ENCODE peak calls at places on chromosomes 16 and 17, in eight cellular contexts. S, E, U, F, J, W, P and X are unnamed samples.

GRCh38 chr17:10119203-10120112 is 78.9 kb downstream of the GAS7 start:
- DNase-seq in S (no peak), E (no peak), U (no peak), F (no peak), J (peak; percentile 68), W (no peak), P (no peak), X (peak; percentile 56)

GRCh38 chr16:24993722-24994686 is 21.2 kb downstream of the ARHGAP17 start:
- DNase-seq in S (no peak), E (no peak), U (no peak), F (peak; percentile 85), J (no peak), W (no peak), P (no peak), X (peak; percentile 94)

GRCh38 chr17:7220593-7221280 is 999 bp downstream of the ACADVL start:
- DNase-seq in S (peak; percentile 64), E (peak; percentile 57), U (peak; percentile 65), F (no peak), J (peak; percentile 39), W (peak; percentile 56), P (peak; percentile 59), X (peak; percentile 76)

GRCh38 chr17:44363613-44364159 is at the start of gene FAM171A2:
- DNase-seq in S (peak; percentile 99), E (peak; percentile 88), U (peak; percentile 84), F (no peak), J (peak; percentile 64), W (peak; percentile 75), P (peak; percentile 68), X (peak; percentile 56)

GRCh38 chr16:47377156-47377555 is 83.7 kb downstream of the ITFG1 start:
- DNase-seq in S (no peak), E (no peak), U (no peak), F (no peak), J (no peak), W (no peak), P (no peak), X (peak; percentile 27)

GRCh38 chr17:79054200-79054599 is 20.4 kb upstream of the ENGASE start:
- DNase-seq in S (no peak), E (no peak), U (no peak), F (no peak), J (no peak), W (no peak), P (no peak), X (no peak)

GRCh38 chr16:56998352-56998751 is 9.0 kb downstream of the NLRC5 start:
- DNase-seq in S (no peak), E (no peak), U (no peak), F (no peak), J (no peak), W (no peak), P (no peak), X (no peak)

GRCh38 chr17:30207655-30208054 is 27.8 kb downstream of the SLC6A4 start:
- DNase-seq in S (no peak), E (no peak), U (no peak), F (no peak), J (no peak), W (no peak), P (no peak), X (no peak)

GRCh38 chr17:76793775-76794174 is 55.9 kb downstream of the MFSD11 start:
- DNase-seq in S (peak; percentile 79), E (no peak), U (no peak), F (no peak), J (no peak), W (peak; percentile 78), P (no peak), X (peak; percentile 39)

GRCh38 chr17:63483655-63484575 is 7.1 kb downstream of the ACE start:
- DNase-seq in S (peak; percentile 34), E (no peak), U (no peak), F (no peak), J (no peak), W (no peak), P (no peak), X (no peak)

GRCh38 chr16:74842413-74842812 is 67.8 kb upstream of the FA2H start:
- DNase-seq in S (no peak), E (no peak), U (no peak), F (no peak), J (no peak), W (no peak), P (no peak), X (peak; percentile 12)

GRCh38 chr17:45940826-45941225 is 46.5 kb downstream of the MAPT start:
- DNase-seq in S (no peak), E (no peak), U (no peak), F (no peak), J (no peak), W (no peak), P (no peak), X (no peak)

GRCh38 chr17:71724339-71724738 is 396.5 kb upstream of the SOX9 start:
- DNase-seq in S (no peak), E (no peak), U (no peak), F (no peak), J (no peak), W (no peak), P (no peak), X (no peak)

GRCh38 chr17:57050303-57050702 is 34.7 kb upstream of the AKAP1 start:
- DNase-seq in S (no peak), E (no peak), U (no peak), F (no peak), J (no peak), W (no peak), P (no peak), X (no peak)